ENCODE peak calls at places on chromosomes 16 and 17, in five cellular contexts. N is IMR-90, H is ovary, U is tibial nerve, E is A549. X is an unnamed sample.

GRCh38 chr16:12459993-12460392 is 343.7 kb downstream of the CPPED1 start:
- DNase-seq in H (no peak), U (no peak), N (no peak), E (no peak), X (no peak)

GRCh38 chr16:13036600-13036999 is 135.2 kb downstream of the SHISA9 start:
- DNase-seq in E (peak; percentile 30), H (no peak), N (peak; percentile 11), U (no peak), X (no peak)

GRCh38 chr16:57866529-57866918 is 64.2 kb upstream of the KIFC3 start:
- DNase-seq in E (no peak), N (no peak), U (no peak), H (no peak), X (no peak)

GRCh38 chr16:57422026-57422944 is 17.7 kb downstream of the CCL17 start:
- DNase-seq in N (peak; percentile 72), E (peak; percentile 72), U (peak; percentile 34), H (peak; percentile 31), X (no peak)

GRCh38 chr17:56960596-56961538 is at the start of gene COIL:
- DNase-seq in H (peak; percentile 87), N (peak; percentile 89), U (peak; percentile 83), E (peak; percentile 96), X (peak; percentile 92)

GRCh38 chr17:50517504-50518264 is 9.4 kb downstream of the MYCBPAP start:
- DNase-seq in E (no peak), N (no peak), U (no peak), H (no peak), X (no peak)

GRCh38 chr16:51141541-51141940 is 9.5 kb downstream of the SALL1 start:
- DNase-seq in E (no peak), H (no peak), N (no peak), U (no peak), X (no peak)

GRCh38 chr16:89060207-89060794 is 33.4 kb upstream of the ACSF3 start:
- DNase-seq in N (no peak), U (no peak), E (no peak), H (no peak), X (peak; percentile 66)

GRCh38 chr16:842061-842476 is 41.5 kb upstream of the GNG13 start:
- DNase-seq in N (peak; percentile 8), H (no peak), U (no peak), E (no peak), X (no peak)

GRCh38 chr17:199195-199604 is 17.8 kb upstream of the DOC2B start:
- DNase-seq in E (no peak), U (no peak), N (peak; percentile 16), H (no peak), X (no peak)

GRCh38 chr17:29181226-29181625 is 1.0 kb upstream of the MYO18A start:
- DNase-seq in E (no peak), H (no peak), U (no peak), N (no peak), X (peak; percentile 9)

GRCh38 chr16:87489434-87490045 is 3.3 kb downstream of the ZCCHC14 start:
- DNase-seq in U (no peak), H (no peak), N (no peak), E (no peak), X (no peak)

GRCh38 chr17:78651551-78651950 is 74.4 kb upstream of the DNAH17 start:
- DNase-seq in H (no peak), U (no peak), E (no peak), N (peak; percentile 6), X (no peak)

GRCh38 chr16:84599528-84600202 is 18.2 kb downstream of the COTL1 start:
- DNase-seq in N (peak; percentile 85), E (peak; percentile 46), H (peak; percentile 38), U (no peak), X (peak; percentile 84)

GRCh38 chr17:82668631-82669099 is 20.4 kb upstream of the WDR45B start:
- DNase-seq in H (no peak), E (peak; percentile 83), N (peak; percentile 44), U (no peak), X (peak; percentile 79)

GRCh38 chr16:84982434-84982833 is 28.9 kb downstream of the ZDHHC7 start:
- DNase-seq in U (no peak), H (no peak), E (no peak), N (no peak), X (no peak)

GRCh38 chr16:2237552-2238395 is 1.5 kb downstream of the DNASE1L2 start:
- DNase-seq in N (no peak), E (no peak), H (no peak), U (no peak), X (no peak)

GRCh38 chr16:49856741-49857330 is 924 bp upstream of the ZNF423 start:
- DNase-seq in H (peak; percentile 81), E (peak; percentile 78), U (peak; percentile 56), N (peak; percentile 55), X (peak; percentile 79)

GRCh38 chr17:40095944-40096791 is 4.2 kb downstream of the NR1D1 start:
- DNase-seq in H (no peak), N (peak; percentile 19), U (no peak), E (no peak), X (peak; percentile 89)

GRCh38 chr17:78716814-78717393 is 65.2 kb downstream of the CYTH1 start:
- DNase-seq in E (peak; percentile 71), N (peak; percentile 22), H (peak; percentile 55), U (peak; percentile 58), X (peak; percentile 63)

GRCh38 chr16:1991588-1992474 is 2.1 kb downstream of the SYNGR3 start:
- DNase-seq in H (peak; percentile 94), N (peak; percentile 83), U (peak; percentile 78), E (peak; percentile 92), X (peak; percentile 98)

GRCh38 chr16:84582958-84583516 is 34.8 kb downstream of the COTL1 start:
- DNase-seq in H (no peak), N (peak; percentile 81), U (no peak), E (peak; percentile 48), X (no peak)

GRCh38 chr16:2953706-2954105 is 10.4 kb upstream of the KREMEN2 start:
- DNase-seq in N (no peak), U (no peak), H (no peak), E (no peak), X (no peak)

GRCh38 chr17:38590988-38591758 is 14.6 kb downstream of the SRCIN1 start:
- DNase-seq in H (no peak), E (no peak), N (no peak), U (no peak), X (no peak)

GRCh38 chr17:81129289-81129688 is 36.0 kb upstream of the PVALEF start:
- DNase-seq in N (no peak), E (no peak), U (no peak), H (no peak), X (no peak)
- TF ChIP-seq CTCF in N (no peak), E (peak; percentile 19), U (no peak), H (no peak), X (no peak)

GRCh38 chr16:29777576-29778360 is at the start of gene ZG16:
- DNase-seq in U (no peak), H (no peak), N (no peak), E (no peak), X (no peak)
- TF ChIP-seq POLR2A in U (no peak), H (no peak), N (no peak), E (no peak), X (no peak)

DNA sequence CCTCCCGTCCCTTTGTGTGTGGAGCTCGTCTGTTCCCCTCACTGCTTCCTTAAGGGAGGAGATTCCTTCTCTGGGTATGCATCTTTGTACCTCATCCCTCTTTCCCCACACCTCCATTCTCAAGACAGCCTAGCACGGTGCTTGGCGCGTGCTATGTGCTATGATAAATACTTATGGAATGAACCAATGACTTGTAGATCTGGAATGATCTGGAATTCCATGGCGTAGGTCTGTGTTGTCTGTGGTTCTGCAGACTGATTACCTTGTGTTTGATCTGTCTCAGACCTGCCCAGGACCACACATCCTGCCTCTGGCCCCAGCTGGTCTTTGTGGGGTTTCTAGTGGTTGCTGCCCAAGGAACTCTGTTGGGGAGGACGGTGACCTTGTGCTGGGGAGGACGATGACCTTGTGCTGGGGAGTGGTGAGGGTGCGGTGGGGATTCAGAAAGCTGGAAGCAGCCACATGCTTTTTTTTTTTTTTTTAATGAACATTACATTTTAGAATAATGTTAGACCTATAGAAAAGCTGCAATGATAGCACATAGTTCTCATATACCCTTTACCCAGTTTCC is 33.5 kb upstream of the ETV4 start:
- DNase-seq in U (no peak), N (peak; percentile 95), E (peak; percentile 70), H (no peak), X (no peak)
- H3K27ac ChIP-seq in U (peak overlapping the region; percentile 73), N (peak overlapping the region; percentile 31), E (peak overlapping the region; percentile 52), H (no peak overlapping the region), X (no peak overlapping the region)

DNA sequence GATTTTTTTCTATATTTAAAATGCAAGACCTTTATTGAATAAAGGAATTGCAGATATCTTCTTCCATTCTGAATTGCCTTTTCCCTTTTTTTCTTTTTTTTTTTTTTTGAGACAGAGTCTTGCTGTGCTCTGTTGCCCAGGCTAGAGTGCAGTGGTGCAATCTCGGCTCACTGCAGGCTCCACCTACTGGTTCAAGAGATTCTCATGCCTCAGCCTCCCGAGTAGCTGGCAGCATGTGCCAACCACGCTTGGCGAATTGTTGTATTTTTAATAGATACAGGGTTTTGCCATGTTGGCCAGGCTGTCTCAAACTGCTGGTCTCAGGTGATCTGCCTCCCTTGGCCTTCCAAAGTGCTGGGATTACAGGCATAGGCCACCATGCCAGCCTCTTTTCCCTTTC is 151.5 kb downstream of the CEP112 start:
- DNase-seq in U (no peak), E (peak; percentile 23), N (no peak), H (no peak), X (no peak)
- TF ChIP-seq CTCF in U (no peak), E (peak; percentile 29), N (no peak), H (no peak), X (no peak)

DNA sequence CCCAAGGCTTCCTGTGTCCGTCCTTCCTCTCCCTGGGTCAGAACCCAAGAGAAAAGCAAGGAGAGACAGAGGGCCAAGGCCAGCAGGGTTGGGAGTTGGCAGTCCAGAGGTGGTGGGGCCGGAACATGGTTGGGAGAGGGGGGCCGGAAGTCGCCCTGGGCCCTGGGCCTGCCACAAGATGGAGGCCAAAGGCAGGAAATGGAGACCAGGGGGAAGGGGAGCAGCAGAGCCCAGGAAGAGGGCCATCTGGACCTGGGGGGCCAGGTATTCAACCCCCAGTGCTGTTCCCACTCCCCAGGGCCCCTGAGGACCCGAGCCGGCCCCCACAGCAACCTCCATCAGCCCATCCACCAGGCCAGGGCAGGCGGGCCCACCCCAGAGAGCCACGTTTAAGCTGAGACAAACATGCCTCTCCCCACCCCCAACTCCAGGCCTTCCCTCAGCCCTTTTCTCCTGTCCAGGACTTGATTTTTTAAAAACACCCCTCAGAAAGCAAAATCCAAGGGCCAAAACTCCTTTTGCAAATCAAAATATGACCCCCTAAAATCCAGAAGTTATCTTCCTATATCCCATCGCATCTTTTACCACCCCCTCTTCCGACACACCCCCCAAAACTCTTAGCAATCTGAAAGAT is 4.4 kb upstream of the BCL6B start:
- DNase-seq in N (no peak), E (no peak), H (peak; percentile 86), U (peak; percentile 62), X (no peak)
- TF ChIP-seq POLR2A in N (no peak), E (no peak), H (peak; percentile 80), U (no peak), X (no peak)